ENCODE peak calls at places on chromosomes 16 and 17, in nine cellular contexts. U, I, L, X, D, Q, Z, O and P are unnamed samples.

GRCh38 chr17:75365931-75366275 is 39.6 kb downstream of the GRB2 start:
- DNase-seq in X (no peak), O (no peak), L (no peak), Q (no peak), I (no peak), U (no peak), D (no peak), Z (no peak), P (no peak)

GRCh38 chr16:48676836-48677235 is 66.9 kb upstream of the N4BP1 start:
- DNase-seq in D (no peak), I (no peak), Z (no peak), O (no peak), X (no peak), L (no peak), U (no peak), Q (no peak), P (no peak)

GRCh38 chr16:14307059-14307531 is 236.0 kb downstream of the MRTFB start:
- DNase-seq in O (no peak), D (no peak), Q (no peak), L (no peak), Z (no peak), X (no peak), U (no peak), I (no peak), P (no peak)

GRCh38 chr16:46908540-46909372 is 24.6 kb downstream of the GPT2 start:
- DNase-seq in I (peak), L (peak), Q (peak), D (peak), Z (no peak), U (peak), O (peak), X (peak), P (peak)

GRCh38 chr16:2056077-2056476 is 8.3 kb downstream of the TSC2 start:
- DNase-seq in I (no peak), Z (no peak), L (no peak), X (no peak), O (no peak), D (no peak), U (no peak), Q (no peak), P (no peak)

GRCh38 chr17:83171661-83172060 is 92.3 kb downstream of the METRNL start:
- DNase-seq in Q (no peak), I (no peak), Z (no peak), X (no peak), O (no peak), D (no peak), L (peak), U (no peak), P (no peak)

GRCh38 chr17:9021985-9022552 is 759 bp downstream of the NTN1 start:
- DNase-seq in X (no peak), Z (peak), U (no peak), O (peak), L (no peak), Q (peak), I (no peak), D (no peak), P (no peak)

GRCh38 chr16:57257455-57258070 is 12.5 kb downstream of the ARL2BP start:
- DNase-seq in I (no peak), L (no peak), Q (no peak), Z (peak), O (no peak), U (no peak), X (no peak), D (no peak), P (no peak)

GRCh38 chr16:67456383-67457140 is 24.4 kb downstream of the ATP6V0D1 start:
- DNase-seq in Q (no peak), X (peak), Z (no peak), U (no peak), O (no peak), D (no peak), I (no peak), L (peak), P (no peak)

GRCh38 chr17:42781639-42782401 is 1.4 kb downstream of the WNK4 start:
- DNase-seq in D (no peak), O (no peak), I (no peak), Q (no peak), Z (no peak), X (peak), L (no peak), U (no peak), P (no peak)

GRCh38 chr17:50443492-50444051 is 17.6 kb downstream of the ACSF2 start:
- DNase-seq in Z (no peak), X (no peak), D (no peak), I (no peak), L (no peak), U (no peak), O (no peak), Q (no peak), P (no peak)